ENCODE peak calls at places on chromosomes 6 and 20, in six cellular contexts. One of them, this sample, is unnamed.

GRCh38 chr20:42886801-42887200 is 302.9 kb downstream of the PTPRT start:
- DNase-seq in Kasumi-1: no peak
- DNase-seq in sciatic nerve: no peak
- DNase-seq in colonic mucosa: no peak
- DNase-seq in T-helper 1 cell: no peak
- DNase-seq in breast epithelium: no peak
- DNase-seq in this sample: no peak

GRCh38 chr6:97668716-97669115 is 385.7 kb upstream of the MMS22L start:
- DNase-seq in Kasumi-1: no peak
- DNase-seq in sciatic nerve: no peak
- DNase-seq in colonic mucosa: no peak
- DNase-seq in T-helper 1 cell: no peak
- DNase-seq in breast epithelium: no peak
- DNase-seq in this sample: no peak

GRCh38 chr20:51687071-51687470 is 81.1 kb downstream of the ATP9A start:
- DNase-seq in Kasumi-1: no peak
- DNase-seq in sciatic nerve: no peak
- DNase-seq in colonic mucosa: no peak
- DNase-seq in T-helper 1 cell: no peak
- DNase-seq in breast epithelium: no peak
- DNase-seq in this sample: peak; percentile 93

GRCh38 chr6:17836298-17836697 is 129.6 kb upstream of the NUP153 start:
- DNase-seq in Kasumi-1: no peak
- DNase-seq in sciatic nerve: no peak
- DNase-seq in colonic mucosa: no peak
- DNase-seq in T-helper 1 cell: no peak
- DNase-seq in breast epithelium: no peak
- DNase-seq in this sample: no peak

GRCh38 chr6:90079555-90080490 is 185.6 kb downstream of the GJA10 start:
- DNase-seq in Kasumi-1: no peak
- DNase-seq in sciatic nerve: no peak
- DNase-seq in colonic mucosa: no peak
- DNase-seq in T-helper 1 cell: no peak
- DNase-seq in breast epithelium: no peak
- DNase-seq in this sample: no peak

GRCh38 chr20:47303736-47304135 is 52.8 kb downstream of the ZMYND8 start:
- DNase-seq in Kasumi-1: no peak
- DNase-seq in sciatic nerve: peak; percentile 10
- DNase-seq in colonic mucosa: no peak
- DNase-seq in T-helper 1 cell: no peak
- DNase-seq in breast epithelium: no peak
- DNase-seq in this sample: peak; percentile 51

GRCh38 chr6:13724174-13724573 is 12.5 kb upstream of the RANBP9 start:
- DNase-seq in Kasumi-1: peak; percentile 94
- DNase-seq in sciatic nerve: no peak
- DNase-seq in colonic mucosa: no peak
- DNase-seq in T-helper 1 cell: no peak
- DNase-seq in breast epithelium: peak; percentile 27
- DNase-seq in this sample: peak; percentile 87

GRCh38 chr6:141726158-141726557 is 406.6 kb upstream of the GJE1 start:
- DNase-seq in Kasumi-1: no peak
- DNase-seq in sciatic nerve: no peak
- DNase-seq in colonic mucosa: no peak
- DNase-seq in T-helper 1 cell: no peak
- DNase-seq in breast epithelium: no peak
- DNase-seq in this sample: no peak

GRCh38 chr20:21623074-21623780 is 82.2 kb upstream of the PAX1 start:
- DNase-seq in Kasumi-1: peak; percentile 74
- DNase-seq in sciatic nerve: no peak
- DNase-seq in colonic mucosa: no peak
- DNase-seq in T-helper 1 cell: no peak
- DNase-seq in breast epithelium: no peak
- DNase-seq in this sample: no peak

GRCh38 chr6:119078449-119079287 is at the start of gene FAM184A:
- DNase-seq in Kasumi-1: peak; percentile 36
- DNase-seq in sciatic nerve: peak; percentile 80
- DNase-seq in colonic mucosa: peak; percentile 54
- DNase-seq in T-helper 1 cell: peak; percentile 81
- DNase-seq in breast epithelium: peak; percentile 27
- DNase-seq in this sample: peak; percentile 51

GRCh38 chr6:95687839-95688238 is 110.5 kb downstream of the MANEA start:
- DNase-seq in Kasumi-1: no peak
- DNase-seq in sciatic nerve: no peak
- DNase-seq in colonic mucosa: no peak
- DNase-seq in T-helper 1 cell: no peak
- DNase-seq in breast epithelium: no peak
- DNase-seq in this sample: no peak

GRCh38 chr20:56249244-56249955 is 868 bp downstream of the MC3R start:
- DNase-seq in Kasumi-1: peak; percentile 23
- DNase-seq in sciatic nerve: no peak
- DNase-seq in colonic mucosa: peak; percentile 23
- DNase-seq in T-helper 1 cell: no peak
- DNase-seq in breast epithelium: no peak
- DNase-seq in this sample: peak; percentile 85

GRCh38 chr6:54448617-54449016 is 140.4 kb downstream of the TINAG start:
- DNase-seq in Kasumi-1: no peak
- DNase-seq in sciatic nerve: no peak
- DNase-seq in colonic mucosa: no peak
- DNase-seq in T-helper 1 cell: no peak
- DNase-seq in breast epithelium: no peak
- DNase-seq in this sample: no peak

GRCh38 chr6:79506251-79506650 is 31.0 kb downstream of the LCA5 start:
- DNase-seq in Kasumi-1: no peak
- DNase-seq in sciatic nerve: no peak
- DNase-seq in colonic mucosa: no peak
- DNase-seq in T-helper 1 cell: no peak
- DNase-seq in breast epithelium: no peak
- DNase-seq in this sample: no peak

GRCh38 chr6:114092943-114093342 is 122.0 kb upstream of the HDAC2 start:
- DNase-seq in Kasumi-1: no peak
- DNase-seq in sciatic nerve: no peak
- DNase-seq in colonic mucosa: no peak
- DNase-seq in T-helper 1 cell: no peak
- DNase-seq in breast epithelium: no peak
- DNase-seq in this sample: no peak

GRCh38 chr20:25058051-25058796 is at the start of gene ACSS1:
- DNase-seq in Kasumi-1: peak; percentile 63
- DNase-seq in sciatic nerve: peak; percentile 80
- DNase-seq in colonic mucosa: peak; percentile 80
- DNase-seq in T-helper 1 cell: peak; percentile 73
- DNase-seq in breast epithelium: peak; percentile 33
- DNase-seq in this sample: peak; percentile 48

GRCh38 chr6:84536914-84537638 is 227.3 kb downstream of the TBX18 start:
- DNase-seq in Kasumi-1: no peak
- DNase-seq in sciatic nerve: no peak
- DNase-seq in colonic mucosa: no peak
- DNase-seq in T-helper 1 cell: no peak
- DNase-seq in breast epithelium: no peak
- DNase-seq in this sample: no peak

GRCh38 chr6:1903780-1904493 is 294.2 kb downstream of the FOXC1 start:
- DNase-seq in Kasumi-1: no peak
- DNase-seq in sciatic nerve: no peak
- DNase-seq in colonic mucosa: no peak
- DNase-seq in T-helper 1 cell: no peak
- DNase-seq in breast epithelium: no peak
- DNase-seq in this sample: no peak

This sample was measured in RWPE2.